ENCODE peak calls at places on chromosomes 16 and 17, in five cellular contexts. I is ovary, X is HCT116, R is IMR-90, M is A549. S is an unnamed sample.

GRCh38 chr17:45009676-45010467 is 41.6 kb downstream of the DCAKD start:
- DNase-seq in I (no peak), X (no peak), R (no peak), M (no peak), S (no peak)

GRCh38 chr17:5661486-5662125 is 77.3 kb upstream of the NLRP1 start:
- DNase-seq in I (no peak), X (no peak), R (no peak), M (no peak), S (no peak)

GRCh38 chr16:30104492-30104891 is 8.5 kb upstream of the YPEL3 start:
- DNase-seq in I (no peak), X (no peak), R (no peak), M (no peak), S (no peak)

GRCh38 chr16:12201216-12201615 is 224.7 kb downstream of the SNX29 start:
- DNase-seq in I (no peak), X (no peak), R (peak; percentile 62), M (no peak), S (no peak)

GRCh38 chr17:65039349-65039988 is 17.1 kb downstream of the GNA13 start:
- DNase-seq in I (no peak), X (no peak), R (no peak), M (no peak), S (no peak)

GRCh38 chr17:37516131-37516561 is 26.5 kb downstream of the DUSP14 start:
- DNase-seq in I (no peak), X (no peak), R (peak; percentile 50), M (no peak), S (no peak)

GRCh38 chr16:88357306-88358032 is 25.3 kb upstream of the ZNF469 start:
- DNase-seq in I (no peak), X (no peak), R (no peak), M (no peak), S (no peak)

GRCh38 chr16:7976125-7976524 is 614.2 kb downstream of the TMEM114 start:
- DNase-seq in I (no peak), X (no peak), R (no peak), M (no peak), S (no peak)

GRCh38 chr17:67718325-67718941 is 697 bp downstream of the NOL11 start:
- DNase-seq in I (no peak), X (no peak), R (peak; percentile 49), M (peak; percentile 32), S (no peak)

GRCh38 chr16:8859913-8860881 is 8.6 kb downstream of the CARHSP1 start:
- DNase-seq in I (peak; percentile 73), X (no peak), R (peak; percentile 79), M (no peak), S (peak; percentile 81)

GRCh38 chr16:22641030-22641671 is 130.5 kb downstream of the NPIPB5 start:
- DNase-seq in I (no peak), X (peak; percentile 3), R (peak; percentile 49), M (peak; percentile 17), S (no peak)

GRCh38 chr16:909281-910000 is 61.3 kb downstream of the LMF1 start:
- DNase-seq in I (no peak), X (no peak), R (no peak), M (no peak), S (no peak)

GRCh38 chr17:66951605-66951953 is 12.9 kb upstream of the CACNG4 start:
- DNase-seq in I (no peak), X (no peak), R (no peak), M (peak; percentile 50), S (no peak)

GRCh38 chr17:45784293-45784582 is at the start of gene CRHR1:
- DNase-seq in I (no peak), X (no peak), R (no peak), M (no peak), S (no peak)

GRCh38 chr16:63228259-63228658 is 1192.0 kb upstream of the CDH8 start:
- DNase-seq in I (no peak), X (no peak), R (no peak), M (no peak), S (no peak)

GRCh38 chr16:88685156-88686061 is 898 bp downstream of the SNAI3 start:
- DNase-seq in I (no peak), X (no peak), R (peak; percentile 67), M (peak; percentile 37), S (no peak)

GRCh38 chr17:42653179-42654124 is 5.6 kb upstream of the TUBG2 start:
- DNase-seq in I (peak; percentile 72), X (no peak), R (peak; percentile 54), M (no peak), S (peak; percentile 59)

GRCh38 chr16:88770459-88771293 is 14.3 kb downstream of the PIEZO1 start:
- DNase-seq in I (no peak), X (peak; percentile 78), R (peak; percentile 87), M (peak; percentile 45), S (peak; percentile 89)

GRCh38 chr17:27565874-27566672 is 64.9 kb upstream of the LGALS9 start:
- DNase-seq in I (no peak), X (no peak), R (peak; percentile 84), M (no peak), S (no peak)

GRCh38 chr17:65867014-65867413 is 305.6 kb upstream of the AXIN2 start:
- DNase-seq in I (no peak), X (no peak), R (no peak), M (no peak), S (no peak)

GRCh38 chr17:66351053-66351452 is 48.6 kb downstream of the PRKCA start:
- DNase-seq in I (no peak), X (no peak), R (no peak), M (no peak), S (peak; percentile 81)

GRCh38 chr16:86045601-86045971 is 146.6 kb downstream of the IRF8 start:
- DNase-seq in I (no peak), X (no peak), R (no peak), M (no peak), S (no peak)

GRCh38 chr17:82494236-82495055 is 25.1 kb upstream of the FOXK2 start:
- DNase-seq in I (peak; percentile 93), X (peak; percentile 97), R (peak; percentile 97), M (peak; percentile 98), S (peak; percentile 78)

GRCh38 chr17:80968602-80969029 is 23.0 kb upstream of the CHMP6 start:
- DNase-seq in I (peak; percentile 64), X (no peak), R (peak; percentile 49), M (no peak), S (peak; percentile 58)

GRCh38 chr17:57873261-57874057 is 23.6 kb upstream of the MRPS23 start:
- DNase-seq in I (no peak), X (no peak), R (no peak), M (no peak), S (no peak)

GRCh38 chr16:65895486-65895885 is 471.0 kb upstream of the CDH5 start:
- DNase-seq in I (no peak), X (no peak), R (no peak), M (no peak), S (no peak)

GRCh38 chr17:45584092-45585036 is 93.8 kb upstream of the PLEKHM1 start:
- DNase-seq in I (peak; percentile 56), X (peak; percentile 39), R (peak; percentile 36), M (peak; percentile 80), S (peak; percentile 87)

GRCh38 chr16:84369105-84369504 is 767 bp downstream of the ATP2C2 start:
- DNase-seq in I (no peak), X (no peak), R (no peak), M (no peak), S (no peak)

GRCh38 chr17:43020030-43020621 is 2.1 kb downstream of the VAT1 start:
- DNase-seq in I (no peak), X (no peak), R (no peak), M (no peak), S (no peak)

GRCh38 chr17:65389956-65390355 is 171.5 kb downstream of the AXIN2 start:
- DNase-seq in I (no peak), X (peak; percentile 4), R (peak; percentile 68), M (no peak), S (no peak)

GRCh38 chr17:7405882-7406825 is 1.5 kb upstream of the NLGN2 start:
- DNase-seq in I (no peak), X (no peak), R (no peak), M (no peak), S (no peak)

GRCh38 chr17:7404737-7405412 is 978 bp upstream of the TMEM256 start:
- DNase-seq in I (no peak), X (no peak), R (no peak), M (no peak), S (peak; percentile 94)

GRCh38 chr17:7405413-7405881 is 1.6 kb upstream of the TMEM256 start:
- DNase-seq in I (peak; percentile 46), X (no peak), R (no peak), M (no peak), S (peak; percentile 86)

GRCh38 chr17:7403043-7403901 is 625 bp downstream of the TMEM256 start:
- DNase-seq in I (no peak), X (peak; percentile 62), R (no peak), M (peak; percentile 38), S (peak; percentile 89)

GRCh38 chr17:7403902-7404736 is at the start of gene TMEM256:
- DNase-seq in I (peak; percentile 99), X (peak; percentile 98), R (peak; percentile 99), M (peak; percentile 100), S (peak; percentile 95)
- TF ChIP-seq POLR2A in I (peak; percentile 99), X (peak; percentile 87), R (peak; percentile 57), M (peak; percentile 88), S (peak; percentile 98)

DNA sequence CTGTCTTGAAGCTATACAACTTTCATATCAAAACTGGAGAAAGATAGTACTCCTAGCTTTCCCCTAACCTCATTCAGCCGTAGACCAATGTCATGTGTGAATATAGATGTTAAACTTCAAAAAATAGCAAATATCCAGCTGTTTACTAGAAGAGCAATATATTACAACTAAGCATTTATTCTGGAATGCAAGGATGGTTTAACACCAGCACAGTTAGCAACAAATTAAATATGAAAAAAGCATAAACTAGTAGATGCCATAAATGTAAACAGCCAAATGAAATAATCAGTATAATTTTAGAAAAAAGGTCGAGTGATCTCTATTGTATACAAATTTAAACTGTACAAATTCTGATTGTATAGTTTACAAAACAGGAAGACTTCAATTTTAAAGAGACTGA is 59.7 kb downstream of the SDR42E1 start:
- DNase-seq in I (no peak), X (no peak), R (no peak), M (no peak), S (no peak)
- TF ChIP-seq POLR2A in I (no peak), X (no peak), R (no peak), M (no peak), S (no peak)

DNA sequence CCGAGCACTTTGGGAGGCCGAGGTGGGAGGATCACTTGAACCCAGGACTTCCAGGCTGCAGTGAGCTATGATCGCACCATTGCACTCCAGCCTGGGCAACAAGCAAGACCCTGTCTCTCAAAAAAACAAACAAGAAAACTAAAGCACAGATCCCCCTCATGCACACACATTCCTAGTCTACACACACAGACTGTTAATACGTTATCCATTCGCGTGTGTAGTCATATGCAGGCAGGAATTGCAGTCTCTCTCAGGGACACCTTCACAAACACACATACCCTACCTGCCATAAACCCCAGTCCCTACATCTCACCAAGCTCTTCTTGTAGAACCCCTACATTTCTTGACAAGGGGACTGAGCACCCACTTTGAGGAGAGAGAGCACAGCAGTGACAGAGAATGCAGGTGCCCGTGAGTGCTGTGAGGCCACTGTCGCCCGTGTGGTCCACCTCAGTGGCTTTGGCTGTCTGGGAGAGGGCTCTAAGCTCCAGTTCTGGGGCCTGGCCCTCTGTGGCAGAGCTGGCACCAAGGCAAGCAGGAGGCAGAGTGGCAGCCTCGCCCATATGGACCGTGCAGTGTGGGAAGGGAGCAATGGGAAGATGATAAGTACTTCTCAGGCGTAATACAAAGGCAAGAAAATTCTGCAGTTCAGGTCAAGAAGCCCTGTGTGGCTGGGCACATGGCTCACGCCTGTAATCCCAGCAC is 59.0 kb upstream of the RPH3AL start:
- DNase-seq in I (no peak), X (no peak), R (no peak), M (no peak), S (no peak)
- TF ChIP-seq POLR2A in I (no peak), X (no peak), R (no peak), M (no peak), S (no peak)

GRCh38 chr17:77225246-77225645 is 84.5 kb downstream of the SEC14L1 start:
- DNase-seq in I (no peak), X (no peak), R (no peak), M (no peak), S (no peak)
- TF ChIP-seq POLR2A in I (no peak), X (no peak), R (no peak), M (no peak), S (no peak)